ENCODE peak calls at places on chromosomes 1 and 21, in six cellular contexts. U is MG63; D is AG08395; W is HFFc6; B is effector CD8-positive, alpha-beta T cell; C is body of pancreas. G is an unnamed sample.

GRCh38 chr1:176119549-176119948 is 87.5 kb downstream of the COP1 start:
- DNase-seq in D (peak; percentile 3), U (no peak), B (no peak), W (peak; percentile 13), C (no peak), G (no peak)

GRCh38 chr1:44076093-44076492 is 42.5 kb upstream of the KLF17 start:
- DNase-seq in B (no peak), D (peak; percentile 14), W (no peak), C (no peak), U (no peak), G (no peak)

GRCh38 chr1:53642607-53643006 is 96.4 kb downstream of the GLIS1 start:
- DNase-seq in W (no peak), C (no peak), U (no peak), B (no peak), D (no peak), G (no peak)

GRCh38 chr21:28714795-28715464 is 277.7 kb downstream of the LTN1 start:
- DNase-seq in B (no peak), W (peak; percentile 82), U (no peak), D (no peak), C (no peak), G (no peak)

GRCh38 chr1:101242331-101243050 is 5.7 kb downstream of the S1PR1 start:
- DNase-seq in C (no peak), W (no peak), D (no peak), B (no peak), U (no peak), G (no peak)

GRCh38 chr1:235857756-235858155 is 8.9 kb downstream of the LYST start:
- DNase-seq in D (no peak), B (no peak), W (no peak), C (no peak), U (no peak), G (no peak)

GRCh38 chr1:46134660-46135331 is 2.4 kb upstream of the PIK3R3 start:
- DNase-seq in D (peak; percentile 25), C (no peak), W (peak; percentile 75), B (no peak), U (no peak), G (no peak)

GRCh38 chr1:27522148-27522859 is 32.3 kb upstream of the WASF2 start:
- DNase-seq in W (no peak), D (no peak), C (no peak), U (no peak), B (peak; percentile 41), G (peak; percentile 44)

GRCh38 chr1:43446388-43446740 is 7.4 kb downstream of the HYI start:
- DNase-seq in U (no peak), C (peak; percentile 9), W (peak; percentile 12), D (no peak), B (no peak), G (peak; percentile 16)

GRCh38 chr1:235336903-235337302 is 8.5 kb downstream of the GGPS1 start:
- DNase-seq in W (no peak), U (no peak), B (no peak), C (no peak), D (no peak), G (no peak)

GRCh38 chr1:162206749-162207635 is 137.5 kb downstream of the NOS1AP start:
- DNase-seq in W (no peak), C (peak; percentile 73), D (no peak), B (no peak), U (no peak), G (peak; percentile 68)

GRCh38 chr1:182699673-182700350 is 15.4 kb upstream of the RGS8 start:
- DNase-seq in C (no peak), W (no peak), U (no peak), B (no peak), D (peak; percentile 9), G (no peak)

GRCh38 chr1:185929759-185930158 is 195.6 kb downstream of the HMCN1 start:
- DNase-seq in D (peak; percentile 16), B (no peak), C (no peak), U (no peak), W (no peak), G (no peak)

G was measured in left colon.